ENCODE peak calls at places on chromosomes 7 and 10, in eight cellular contexts. R is adrenal gland, M is epithelial cell of esophagus, W is AG09309, Z is MM.1S, E is choroid plexus epithelial cell, Y is endothelial cell of umbilical vein, L is foreskin fibroblast. Q is an unnamed sample.

GRCh38 chr7:1020849-1021251 is 23.5 kb upstream of the GPR146 start:
- DNase-seq in Y (no peak), Z (no peak), M (no peak), W (no peak), L (no peak), E (no peak), R (no peak), Q (no peak)

GRCh38 chr10:71367279-71367678 is 29.4 kb upstream of the CDH23 start:
- DNase-seq in L (no peak), R (no peak), Y (peak; percentile 30), Z (no peak), E (no peak), M (peak; percentile 33), W (no peak), Q (no peak)

GRCh38 chr10:42932735-42933453 is 144.0 kb upstream of the RET start:
- DNase-seq in M (no peak), Y (no peak), W (no peak), L (no peak), E (no peak), Z (no peak), R (no peak), Q (no peak)

GRCh38 chr10:59839576-59839975 is 66.8 kb downstream of the CCDC6 start:
- DNase-seq in Y (no peak), R (no peak), Z (no peak), W (peak; percentile 18), M (peak; percentile 20), L (no peak), E (peak; percentile 66), Q (no peak)

GRCh38 chr10:20004087-20004523 is 187.9 kb downstream of the PLXDC2 start:
- DNase-seq in M (peak; percentile 27), W (no peak), R (peak; percentile 52), Z (peak; percentile 17), Y (no peak), E (peak; percentile 81), L (no peak), Q (peak; percentile 38)

GRCh38 chr10:5518143-5518542 is 6.6 kb upstream of the CALML3 start:
- DNase-seq in M (no peak), E (no peak), R (no peak), Z (no peak), L (no peak), Y (no peak), W (no peak), Q (no peak)

GRCh38 chr10:69337312-69338132 is 59.2 kb downstream of the HK1 start:
- DNase-seq in Y (peak; percentile 34), E (peak; percentile 98), M (peak; percentile 99), W (peak; percentile 34), R (peak; percentile 23), Z (no peak), L (peak; percentile 92), Q (peak; percentile 76)

GRCh38 chr10:102802920-102803534 is 34.2 kb downstream of the CYP17A1 start:
- DNase-seq in W (peak; percentile 82), E (peak; percentile 99), Y (peak; percentile 99), L (peak; percentile 90), R (peak; percentile 56), M (peak; percentile 87), Z (no peak), Q (peak; percentile 78)

GRCh38 chr7:47254081-47255006 is 327.6 kb downstream of the TNS3 start:
- DNase-seq in Z (peak; percentile 70), E (peak; percentile 67), W (no peak), R (peak; percentile 79), M (peak; percentile 51), Y (peak; percentile 55), L (peak; percentile 51), Q (no peak)

GRCh38 chr10:117545141-117546019 is 2.8 kb downstream of the EMX2 start:
- DNase-seq in R (no peak), E (no peak), L (no peak), Y (no peak), M (no peak), W (no peak), Z (no peak), Q (no peak)
- H3K4me3 ChIP-seq in R (no peak overlapping the region), E (peak overlapping the region; percentile 65), L (peak overlapping the region; percentile 57), Y (no peak overlapping the region), M (no peak overlapping the region), W (peak overlapping the region; percentile 34), Z (no peak overlapping the region), Q (peak overlapping the region; percentile 60)

GRCh38 chr10:22821501-22821900 is 106.4 kb upstream of the ARMC3 start:
- DNase-seq in L (peak; percentile 79), Z (no peak), W (peak; percentile 83), Y (peak; percentile 69), M (no peak), R (no peak), E (peak; percentile 90), Q (no peak)
- H3K4me3 ChIP-seq in L (no peak overlapping the region), Z (no peak overlapping the region), W (no peak overlapping the region), Y (no peak overlapping the region), M (no peak overlapping the region), R (no peak overlapping the region), E (no peak overlapping the region), Q (no peak overlapping the region)

GRCh38 chr10:129800-130199 is 5.5 kb upstream of the ZMYND11 start:
- DNase-seq in L (no peak), M (no peak), Z (no peak), R (no peak), Y (no peak), E (peak; percentile 8), W (no peak), Q (no peak)

GRCh38 chr10:124874-125273 is 10.4 kb upstream of the ZMYND11 start:
- DNase-seq in R (no peak), L (no peak), M (no peak), Y (no peak), W (no peak), Z (no peak), E (no peak), Q (no peak)

GRCh38 chr10:132961-133898 is 2.0 kb upstream of the ZMYND11 start:
- DNase-seq in L (peak; percentile 54), W (no peak), Z (no peak), Y (peak; percentile 45), M (peak; percentile 67), E (peak; percentile 79), R (no peak), Q (no peak)

GRCh38 chr10:127612-128432 is 7.4 kb upstream of the ZMYND11 start:
- DNase-seq in R (no peak), W (no peak), Z (no peak), M (no peak), E (no peak), L (no peak), Y (peak; percentile 77), Q (no peak)
- H3K4me3 ChIP-seq in R (no peak overlapping the region), W (no peak overlapping the region), Z (peak overlapping the region; percentile 52), M (no peak overlapping the region), E (no peak overlapping the region), L (no peak overlapping the region), Y (no peak overlapping the region), Q (no peak overlapping the region)

GRCh38 chr7:6279341-6279740 is 6.9 kb upstream of the CYTH3 start:
- DNase-seq in Y (no peak), Z (no peak), W (no peak), E (no peak), L (no peak), R (no peak), M (no peak), Q (no peak)
- H3K4me3 ChIP-seq in Y (no peak overlapping the region), Z (no peak overlapping the region), W (no peak overlapping the region), E (no peak overlapping the region), L (no peak overlapping the region), R (no peak overlapping the region), M (no peak overlapping the region), Q (no peak overlapping the region)

DNA sequence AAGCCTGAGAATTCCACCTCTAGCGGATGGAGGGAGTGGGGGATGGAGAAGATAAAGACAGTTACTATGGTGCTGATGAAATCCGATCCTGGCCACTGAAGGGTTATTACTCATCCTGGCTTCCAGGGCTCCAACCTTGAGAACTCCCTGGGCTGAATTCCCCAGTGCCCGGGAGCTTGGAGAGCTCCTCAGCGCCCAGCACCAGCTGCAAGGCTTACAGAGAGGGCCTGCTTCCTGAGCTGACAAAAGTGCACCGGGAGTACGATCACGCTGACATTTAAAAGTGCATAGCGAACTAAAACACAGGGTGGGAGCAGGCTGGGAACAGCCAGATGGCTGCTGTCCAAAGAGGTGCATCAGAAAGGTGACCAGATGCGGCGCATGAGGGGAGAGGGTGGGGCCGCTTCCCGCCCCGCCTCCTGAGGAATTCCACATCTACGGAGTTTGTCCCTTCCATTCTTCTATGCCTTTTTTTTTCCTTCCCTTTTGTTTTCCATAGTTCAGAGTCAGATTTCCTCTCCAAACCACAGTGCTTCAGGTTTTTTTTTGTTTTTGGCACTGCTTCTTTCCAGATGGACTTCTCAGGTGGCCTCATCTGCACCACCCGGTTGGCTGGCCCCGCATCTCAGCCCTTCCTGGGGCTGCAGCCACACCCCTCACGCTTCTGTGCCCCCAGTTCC is 62.3 kb upstream of the MKRN1 start:
- DNase-seq in W (peak; percentile 69), M (peak; percentile 86), Y (peak; percentile 25), R (peak; percentile 78), E (peak; percentile 90), L (peak; percentile 74), Z (no peak), Q (peak; percentile 88)
- H3K4me3 ChIP-seq in W (peak overlapping the region; percentile 16), M (no peak overlapping the region), Y (no peak overlapping the region), R (no peak overlapping the region), E (peak overlapping the region; percentile 30), L (no peak overlapping the region), Z (no peak overlapping the region), Q (peak overlapping the region; percentile 25)

GRCh38 chr7:99992330-99993037 is 16.7 kb upstream of the AZGP1 start:
- DNase-seq in Z (no peak), Y (no peak), W (no peak), R (no peak), E (no peak), M (no peak), L (no peak), Q (no peak)

GRCh38 chr7:99994819-99995218 is 19.0 kb upstream of the AZGP1 start:
- DNase-seq in M (no peak), Y (no peak), Z (no peak), E (no peak), R (no peak), W (no peak), L (no peak), Q (no peak)

GRCh38 chr7:100000239-100000638 is 15.2 kb upstream of the ZKSCAN1 start:
- DNase-seq in R (no peak), W (no peak), Y (no peak), L (no peak), M (no peak), E (no peak), Z (no peak), Q (no peak)

GRCh38 chr7:99996755-99997544 is 18.4 kb upstream of the ZKSCAN1 start:
- DNase-seq in Y (no peak), W (no peak), E (no peak), R (no peak), Z (no peak), L (no peak), M (no peak), Q (no peak)

GRCh38 chr7:99997545-99998137 is 17.8 kb upstream of the ZKSCAN1 start:
- DNase-seq in L (no peak), M (peak; percentile 20), W (no peak), R (peak; percentile 34), E (peak; percentile 38), Z (peak; percentile 10), Y (peak; percentile 55), Q (no peak)
- H3K4me3 ChIP-seq in L (peak overlapping the region; percentile 33), M (peak overlapping the region; percentile 17), W (peak overlapping the region; percentile 14), R (no peak overlapping the region), E (peak overlapping the region; percentile 64), Z (peak overlapping the region; percentile 43), Y (peak overlapping the region; percentile 53), Q (peak overlapping the region; percentile 41)

Q was measured in skeletal muscle cell.